ENCODE peak calls at places on chromosomes 12 and 14, in six cellular contexts. S is endothelial cell of umbilical vein, Q is Peyer's patch, C is K562, P is fibroblast of villous mesenchyme, D is left ventricle myocardium inferior. H is an unnamed sample.

GRCh38 chr12:102216086-102216691 is 18.6 kb upstream of the PMCH start:
- DNase-seq in D (no peak), C (peak), P (peak), Q (no peak), S (peak), H (no peak)

GRCh38 chr12:113302925-113303640 is 31.8 kb downstream of the SLC8B1 start:
- DNase-seq in P (no peak), Q (no peak), D (no peak), S (no peak), C (peak), H (no peak)

GRCh38 chr12:45232146-45232731 is 16.3 kb downstream of the ANO6 start:
- DNase-seq in S (no peak), D (no peak), Q (no peak), P (no peak), C (no peak), H (no peak)

GRCh38 chr12:131205534-131205933 is 251.8 kb downstream of the ADGRD1 start:
- DNase-seq in D (no peak), C (no peak), P (no peak), Q (no peak), S (no peak), H (no peak)

GRCh38 chr14:43956741-43957140 is 550.3 kb downstream of the FSCB start:
- DNase-seq in S (no peak), D (no peak), P (no peak), Q (no peak), C (no peak), H (no peak)

GRCh38 chr12:21526053-21526452 is at the start of gene SPX:
- DNase-seq in D (no peak), C (no peak), Q (no peak), P (peak), S (no peak), H (no peak)

GRCh38 chr14:26820101-26820500 is 222.3 kb upstream of the NOVA1 start:
- DNase-seq in P (peak), Q (no peak), S (no peak), C (no peak), D (no peak), H (no peak)

GRCh38 chr12:131077931-131078391 is 124.3 kb downstream of the ADGRD1 start:
- DNase-seq in Q (no peak), P (no peak), C (no peak), S (no peak), D (no peak), H (no peak)

GRCh38 chr14:105876829-105877228 is 350.4 kb downstream of the TMEM121 start:
- DNase-seq in S (no peak), C (no peak), D (no peak), P (no peak), Q (no peak), H (no peak)

GRCh38 chr12:83318386-83318971 is 631.8 kb downstream of the TMTC2 start:
- DNase-seq in P (no peak), C (no peak), S (no peak), Q (no peak), D (no peak), H (no peak)

GRCh38 chr14:32940066-32940651 is 1.5 kb downstream of the NPAS3 start:
- DNase-seq in P (peak), D (no peak), Q (no peak), S (peak), C (no peak), H (no peak)

GRCh38 chr12:96225003-96225855 is 31.1 kb downstream of the ELK3 start:
- DNase-seq in P (peak), S (peak), C (no peak), Q (no peak), D (no peak), H (no peak)

GRCh38 chr12:104626069-104626690 is 169.4 kb downstream of the CHST11 start:
- DNase-seq in P (no peak), D (no peak), Q (no peak), S (no peak), C (no peak), H (no peak)

GRCh38 chr12:55658635-55659391 is 22.1 kb downstream of the OR10P1 start:
- DNase-seq in P (peak), D (no peak), C (no peak), Q (no peak), S (no peak), H (no peak)

GRCh38 chr14:59061292-59061691 is 127.2 kb upstream of the DAAM1 start:
- DNase-seq in C (no peak), D (no peak), Q (no peak), P (no peak), S (no peak), H (no peak)

GRCh38 chr12:53941187-53941586 is 2.6 kb downstream of the HOXC13 start:
- DNase-seq in Q (no peak), S (no peak), P (no peak), C (no peak), D (no peak), H (no peak)

GRCh38 chr12:26119391-26119981 is 5.4 kb downstream of the BHLHE41 start:
- DNase-seq in Q (no peak), C (peak), S (peak), D (no peak), P (peak), H (no peak)

GRCh38 chr14:95072310-95072709 is 85.0 kb downstream of the DICER1 start:
- DNase-seq in S (no peak), Q (no peak), P (no peak), C (no peak), D (no peak), H (no peak)

GRCh38 chr12:58832-59231 is 7.7 kb upstream of the IQSEC3 start:
- DNase-seq in S (no peak), D (no peak), C (no peak), P (no peak), Q (no peak), H (no peak)

GRCh38 chr14:69170848-69171247 is 17.9 kb upstream of the DCAF5 start:
- DNase-seq in S (no peak), P (no peak), C (no peak), Q (no peak), D (no peak), H (no peak)

GRCh38 chr12:123041811-123042655 is 61.6 kb downstream of the ARL6IP4 start:
- DNase-seq in Q (peak), D (no peak), S (no peak), C (no peak), P (peak), H (no peak)

GRCh38 chr12:9134981-9135628 is 19.4 kb upstream of the A2M start:
- DNase-seq in C (peak), S (peak), D (no peak), Q (peak), P (peak), H (no peak)

GRCh38 chr14:87343641-87344040 is 649.3 kb downstream of the GALC start:
- DNase-seq in P (no peak), D (no peak), S (no peak), C (no peak), Q (no peak), H (no peak)

GRCh38 chr12:33825986-33826602 is 196.2 kb upstream of the ALG10 start:
- DNase-seq in S (no peak), C (no peak), D (no peak), Q (no peak), P (no peak), H (no peak)

GRCh38 chr14:76955575-76956252 is 72.8 kb downstream of the IRF2BPL start:
- DNase-seq in P (peak), Q (no peak), D (no peak), C (peak), S (no peak), H (no peak)

GRCh38 chr14:68047910-68048309 is 228.3 kb downstream of the RAD51B start:
- DNase-seq in D (no peak), C (no peak), P (peak), S (no peak), Q (no peak), H (no peak)

GRCh38 chr14:63647696-63648410 is 6.2 kb upstream of the WDR89 start:
- DNase-seq in S (no peak), D (no peak), C (no peak), P (no peak), Q (no peak), H (no peak)

GRCh38 chr14:100955201-100955600 is 51.7 kb upstream of the RTL1 start:
- DNase-seq in P (peak), D (no peak), C (no peak), Q (no peak), S (peak), H (no peak)
- TF ChIP-seq CTCF in P (no peak), D (no peak), C (no peak), Q (no peak), S (no peak), H (no peak)

GRCh38 chr12:125185311-125185739 is 120.1 kb downstream of the AACS start:
- DNase-seq in S (no peak), C (no peak), D (no peak), Q (no peak), P (peak), H (no peak)
- H3K4me3 ChIP-seq in S (no peak), C (no peak), D (peak), Q (no peak), P (peak), H (no peak)

DNA sequence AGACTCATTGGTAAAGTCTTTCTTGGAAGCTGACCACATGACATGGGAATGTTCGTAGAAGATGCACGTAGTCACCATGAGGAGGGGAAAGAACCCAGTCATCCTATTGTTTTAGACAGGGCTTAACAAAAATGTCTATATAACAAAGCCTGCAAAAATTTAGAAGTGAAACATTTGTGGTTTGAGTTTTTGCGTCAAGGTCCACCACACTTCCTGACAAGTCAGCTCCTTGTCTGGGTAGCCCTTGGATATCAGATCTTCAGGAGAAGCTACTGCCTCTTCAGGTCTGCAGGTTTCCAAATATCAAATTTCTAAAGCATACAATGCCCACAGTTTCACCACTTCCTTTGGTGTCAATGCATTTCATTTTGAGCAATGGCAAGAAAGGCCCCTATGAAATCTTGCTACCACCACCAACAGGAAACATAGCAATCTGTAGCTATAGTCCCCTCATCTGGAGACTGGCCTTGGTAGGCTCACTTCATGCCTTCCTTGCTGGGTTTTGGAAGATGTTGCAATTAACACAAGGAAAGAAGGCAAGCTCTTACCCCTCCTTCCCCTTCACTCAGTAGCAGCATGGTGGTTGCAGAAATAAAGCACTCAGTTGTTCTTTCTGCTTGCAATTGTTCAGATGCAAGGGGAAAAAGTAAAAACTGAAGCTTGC is 235.2 kb downstream of the PCNX1 start:
- DNase-seq in P (peak), Q (no peak), C (no peak), D (no peak), S (peak), H (peak)
- TF ChIP-seq CTCF in P (no peak), Q (no peak), C (no peak), D (no peak), S (no peak), H (no peak)

GRCh38 chr12:66190519-66191406 is 1.7 kb downstream of the IRAK3 start:
- DNase-seq in Q (no peak), D (no peak), S (peak), C (no peak), P (peak), H (no peak)
- H3K4me3 ChIP-seq in Q (no peak), D (peak), S (no peak), C (no peak), P (no peak), H (no peak)

GRCh38 chr12:49111206-49111605 is 559 bp upstream of the LMBR1L start:
- DNase-seq in S (no peak), Q (no peak), P (no peak), D (no peak), C (no peak), H (no peak)

GRCh38 chr12:49109631-49110172 is 945 bp downstream of the LMBR1L start:
- DNase-seq in D (no peak), S (peak), C (no peak), Q (no peak), P (no peak), H (no peak)

GRCh38 chr12:49105504-49106120 is 5.0 kb downstream of the LMBR1L start:
- DNase-seq in S (peak), D (peak), Q (no peak), P (no peak), C (no peak), H (no peak)

GRCh38 chr12:49108958-49109404 is 1.7 kb downstream of the LMBR1L start:
- DNase-seq in P (peak), Q (peak), C (peak), S (peak), D (peak), H (no peak)

DNA sequence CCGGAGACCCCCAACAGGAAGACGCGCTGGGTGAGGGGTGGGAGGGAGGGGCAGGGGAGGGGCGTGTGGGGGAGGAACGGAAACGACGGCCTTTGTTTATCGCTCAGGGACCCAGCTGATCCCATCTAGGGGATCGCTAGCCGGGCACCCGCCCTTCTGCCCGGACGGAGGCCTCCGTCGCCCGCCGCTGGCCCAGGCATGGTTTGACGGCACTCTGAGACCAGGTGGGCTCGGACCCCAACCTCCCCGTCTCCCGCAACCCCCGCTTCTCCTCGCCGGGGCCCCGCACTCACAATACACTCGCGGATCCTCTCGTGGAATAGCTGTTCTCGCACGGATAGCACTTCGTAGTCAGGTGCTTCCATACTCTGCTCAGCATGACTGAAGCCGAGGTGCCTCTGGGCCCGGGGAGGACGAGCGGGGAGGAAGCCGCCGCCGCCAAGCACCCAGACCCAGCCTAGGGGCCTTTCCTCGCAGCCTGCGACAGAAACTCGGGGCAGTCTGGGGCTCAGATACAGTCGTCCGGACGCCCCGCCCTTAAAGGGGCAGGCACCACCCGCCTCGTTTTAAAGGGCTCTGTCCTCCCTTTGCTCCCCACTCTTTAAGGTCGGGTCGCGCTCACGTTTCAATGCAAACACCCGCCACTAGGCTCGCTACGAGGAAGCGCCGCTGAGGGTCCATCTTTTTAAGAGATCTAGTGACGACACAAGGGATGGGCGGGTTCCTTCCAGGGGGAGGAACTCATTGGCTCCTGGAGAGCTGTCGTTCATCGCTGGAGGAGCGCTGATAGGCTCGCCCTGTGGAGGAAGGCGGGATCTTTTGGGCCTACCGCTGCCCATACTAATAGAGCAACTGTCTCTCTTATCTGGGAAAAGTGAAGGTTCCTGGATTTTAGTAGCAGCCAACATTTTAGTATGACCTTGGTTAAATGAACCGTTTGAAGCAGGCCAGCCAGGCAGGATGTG is at the start of gene LMBR1L:
- DNase-seq in S (peak), P (peak), D (peak), C (peak), Q (peak), H (peak)
- TF ChIP-seq CTCF in S (no peak), P (peak), D (peak), C (peak), Q (peak), H (peak)

GRCh38 chr12:62301799-62302133 is 41.6 kb downstream of the USP15 start:
- DNase-seq in D (no peak), Q (no peak), P (no peak), C (no peak), S (no peak), H (no peak)
- H3K4me3 ChIP-seq in D (no peak), Q (no peak), P (no peak), C (no peak), S (no peak), H (no peak)

DNA sequence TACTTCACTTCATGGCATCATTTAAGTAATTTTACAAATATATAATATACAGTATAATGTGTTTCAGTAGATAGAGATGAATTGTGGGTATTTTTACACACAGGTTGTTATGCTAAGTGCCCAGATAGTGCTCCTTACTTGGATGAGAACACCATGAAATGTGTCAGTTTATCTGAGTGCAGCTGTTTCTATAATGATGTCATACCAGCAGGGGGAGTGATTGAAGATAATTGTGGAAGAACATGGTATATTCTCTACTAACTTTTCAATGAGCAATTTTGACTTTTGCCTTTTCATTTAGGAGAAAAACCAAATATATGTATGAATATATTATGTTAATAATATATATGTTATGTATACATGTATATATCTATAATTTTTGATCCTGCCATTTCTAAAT is 221.6 kb downstream of the LRRK2 start:
- DNase-seq in P (peak), D (no peak), S (peak), C (peak), Q (no peak), H (no peak)
- TF ChIP-seq CTCF in P (peak), D (peak), S (peak), C (no peak), Q (no peak), H (peak)

GRCh38 chr14:54610051-54610977 is 43.4 kb downstream of the SAMD4A start:
- DNase-seq in D (no peak), Q (no peak), C (no peak), P (peak), S (no peak), H (no peak)
- H3K4me3 ChIP-seq in D (no peak), Q (no peak), C (no peak), P (peak), S (no peak), H (no peak)